ENCODE peak calls at places on chromosome 7, in seven cellular contexts. Q is HepG2; B is NT2/D1; Z is HTR-8/SVneo; W is stimulated activated CD8-positive, alpha-beta memory T cell treated with anti-CD3 and anti-CD28 coated beads, Interleukin-12 subunit alpha, Interleukin-12 subunit beta, amount 100 ng/mL, for 1 hour; O is NCI-H1092; Y is coronary artery. T is an unnamed sample.

GRCh38 chr7:149822353-149822943 is 15.7 kb upstream of the ZNF862 start:
- DNase-seq in Q (no peak), B (no peak), Z (no peak), W (no peak), O (no peak), Y (no peak), T (no peak)

GRCh38 chr7:2860627-2861133 is 16.6 kb upstream of the GNA12 start:
- DNase-seq in Q (peak; percentile 85), B (no peak), Z (no peak), W (no peak), O (no peak), Y (no peak), T (no peak)

GRCh38 chr7:11428877-11429617 is 403.0 kb downstream of the THSD7A start:
- DNase-seq in Q (no peak), B (no peak), Z (no peak), W (no peak), O (no peak), Y (no peak), T (no peak)

GRCh38 chr7:78499283-78499682 is 700.7 kb downstream of the PHTF2 start:
- DNase-seq in Q (no peak), B (no peak), Z (no peak), W (no peak), O (no peak), Y (no peak), T (no peak)

GRCh38 chr7:128827248-128827958 is 2.8 kb upstream of the FLNC start:
- DNase-seq in Q (no peak), B (no peak), Z (peak; percentile 63), W (no peak), O (no peak), Y (no peak), T (no peak)

GRCh38 chr7:131723926-131724325 is 167.5 kb upstream of the PODXL start:
- DNase-seq in Q (peak; percentile 4), B (peak; percentile 52), Z (no peak), W (no peak), O (no peak), Y (peak; percentile 35), T (no peak)

GRCh38 chr7:132557489-132558044 is 18.7 kb downstream of the PLXNA4 start:
- DNase-seq in Q (no peak), B (no peak), Z (no peak), W (no peak), O (no peak), Y (no peak), T (no peak)

GRCh38 chr7:40194743-40195142 is 59.9 kb downstream of the SUGCT start:
- DNase-seq in Q (no peak), B (no peak), Z (no peak), W (no peak), O (no peak), Y (no peak), T (no peak)

GRCh38 chr7:65722361-65722792 is 150.5 kb upstream of the VKORC1L1 start:
- DNase-seq in Q (peak; percentile 31), B (peak; percentile 23), Z (no peak), W (peak; percentile 58), O (peak; percentile 48), Y (no peak), T (peak; percentile 64)

GRCh38 chr7:138195207-138195606 is 118.9 kb downstream of the AKR1D1 start:
- DNase-seq in Q (peak; percentile 41), B (no peak), Z (no peak), W (no peak), O (no peak), Y (no peak), T (no peak)

GRCh38 chr7:55199418-55199817 is 165.7 kb upstream of the LANCL2 start:
- DNase-seq in Q (no peak), B (no peak), Z (no peak), W (no peak), O (no peak), Y (no peak), T (no peak)

GRCh38 chr7:104627516-104627915 is 299.1 kb downstream of the LHFPL3 start:
- DNase-seq in Q (no peak), B (peak; percentile 18), Z (no peak), W (no peak), O (no peak), Y (no peak), T (no peak)

GRCh38 chr7:22561356-22561755 is 61.4 kb upstream of the STEAP1B start:
- DNase-seq in Q (peak; percentile 72), B (peak; percentile 92), Z (peak; percentile 82), W (no peak), O (no peak), Y (peak; percentile 84), T (no peak)

GRCh38 chr7:77284633-77285032 is 85.0 kb upstream of the FGL2 start:
- DNase-seq in Q (no peak), B (no peak), Z (no peak), W (no peak), O (no peak), Y (no peak), T (no peak)

GRCh38 chr7:2307690-2308107 is 6.5 kb downstream of the SNX8 start:
- DNase-seq in Q (no peak), B (no peak), Z (no peak), W (no peak), O (no peak), Y (no peak), T (peak; percentile 71)

GRCh38 chr7:152511736-152512135 is 75.9 kb upstream of the KMT2C start:
- DNase-seq in Q (no peak), B (no peak), Z (no peak), W (no peak), O (no peak), Y (no peak), T (no peak)

GRCh38 chr7:26713981-26714380 is 150.4 kb downstream of the SKAP2 start:
- DNase-seq in Q (no peak), B (no peak), Z (no peak), W (no peak), O (no peak), Y (no peak), T (no peak)

GRCh38 chr7:157543276-157543675 is 206.5 kb downstream of the DNAJB6 start:
- DNase-seq in Q (no peak), B (no peak), Z (no peak), W (no peak), O (no peak), Y (no peak), T (no peak)

GRCh38 chr7:30478349-30479228 is at the start of gene NOD1:
- DNase-seq in Q (peak; percentile 40), B (peak; percentile 44), Z (peak; percentile 73), W (peak; percentile 37), O (peak; percentile 24), Y (peak; percentile 89), T (peak; percentile 89)

GRCh38 chr7:100369105-100369504 is 4.2 kb upstream of the PILRA start:
- DNase-seq in Q (no peak), B (no peak), Z (no peak), W (no peak), O (no peak), Y (no peak), T (peak; percentile 83)

GRCh38 chr7:69190738-69191137 is 407.5 kb upstream of the AUTS2 start:
- DNase-seq in Q (no peak), B (no peak), Z (no peak), W (no peak), O (no peak), Y (no peak), T (no peak)

GRCh38 chr7:124276005-124276606 is 243.2 kb upstream of the TMEM229A start:
- DNase-seq in Q (peak; percentile 29), B (peak; percentile 35), Z (no peak), W (no peak), O (no peak), Y (no peak), T (peak; percentile 31)

GRCh38 chr7:41984888-41985287 is 252.1 kb downstream of the GLI3 start:
- DNase-seq in Q (no peak), B (no peak), Z (no peak), W (no peak), O (no peak), Y (no peak), T (no peak)

GRCh38 chr7:142792593-142792992 is 21.8 kb downstream of the PRSS2 start:
- DNase-seq in Q (no peak), B (no peak), Z (no peak), W (no peak), O (no peak), Y (no peak), T (no peak)

GRCh38 chr7:1843271-1843861 is 173.3 kb downstream of the ELFN1 start:
- DNase-seq in Q (no peak), B (no peak), Z (no peak), W (no peak), O (no peak), Y (peak; percentile 52), T (no peak)

GRCh38 chr7:55349126-55349525 is 16.0 kb upstream of the LANCL2 start:
- DNase-seq in Q (no peak), B (no peak), Z (no peak), W (no peak), O (no peak), Y (no peak), T (no peak)

GRCh38 chr7:75650671-75651070 is 88.1 kb downstream of the HIP1 start:
- DNase-seq in Q (no peak), B (no peak), Z (no peak), W (no peak), O (peak; percentile 83), Y (no peak), T (no peak)

GRCh38 chr7:46848944-46849343 is 733.0 kb downstream of the TNS3 start:
- DNase-seq in Q (no peak), B (no peak), Z (no peak), W (no peak), O (no peak), Y (no peak), T (no peak)

GRCh38 chr7:108442039-108442568 is 14.1 kb downstream of the NRCAM start:
- DNase-seq in Q (no peak), B (no peak), Z (no peak), W (no peak), O (peak; percentile 74), Y (no peak), T (no peak)

GRCh38 chr7:114087674-114088539 is 169.1 kb upstream of the PPP1R3A start:
- DNase-seq in Q (no peak), B (no peak), Z (no peak), W (no peak), O (peak; percentile 6), Y (no peak), T (peak; percentile 17)

GRCh38 chr7:41096921-41097320 is 606.0 kb downstream of the INHBA start:
- DNase-seq in Q (no peak), B (no peak), Z (no peak), W (no peak), O (no peak), Y (no peak), T (no peak)

GRCh38 chr7:126394406-126394805 is 858.3 kb downstream of the GRM8 start:
- DNase-seq in Q (no peak), B (no peak), Z (no peak), W (no peak), O (no peak), Y (no peak), T (no peak)

T was measured in GM20000.